ENCODE peak calls at places on chromosomes 7 and 10, in eight cellular contexts. I, Z, E, Q, N, V, W and C are unnamed samples.

GRCh38 chr7:55073051-55073511 is 54.3 kb downstream of the EGFR start:
- DNase-seq in Q (no peak), N (no peak), E (no peak), Z (no peak), I (no peak), W (no peak), V (peak; percentile 90), C (no peak)

GRCh38 chr7:11492307-11492706 is 339.7 kb downstream of the THSD7A start:
- DNase-seq in V (no peak), W (no peak), E (no peak), Z (no peak), Q (no peak), N (no peak), I (no peak), C (no peak)

GRCh38 chr10:63365976-63366765 is 99.6 kb downstream of the JMJD1C start:
- DNase-seq in I (no peak), Z (no peak), Q (no peak), V (no peak), W (no peak), E (no peak), N (no peak), C (no peak)

GRCh38 chr7:125316451-125316850 is 386.8 kb upstream of the POT1 start:
- DNase-seq in Z (no peak), W (peak; percentile 9), V (no peak), E (peak; percentile 39), I (peak; percentile 49), N (no peak), Q (no peak), C (no peak)

GRCh38 chr10:101052285-101052684 is 9.5 kb upstream of the KAZALD1 start:
- DNase-seq in V (no peak), Z (no peak), N (no peak), E (no peak), W (peak; percentile 83), I (no peak), Q (peak; percentile 28), C (peak; percentile 21)

GRCh38 chr10:10845826-10846225 is 171.8 kb upstream of the CELF2 start:
- DNase-seq in E (no peak), I (no peak), Z (no peak), Q (no peak), V (no peak), W (no peak), N (no peak), C (no peak)

GRCh38 chr10:45308707-45309106 is 6.7 kb downstream of the OR13A1 start:
- DNase-seq in I (no peak), W (no peak), N (no peak), V (peak; percentile 16), Q (no peak), E (peak; percentile 2), Z (no peak), C (no peak)

GRCh38 chr10:49512121-49512809 is 26.7 kb downstream of the ERCC6 start:
- DNase-seq in V (no peak), E (peak; percentile 16), W (no peak), I (no peak), Q (no peak), Z (no peak), N (no peak), C (no peak)

GRCh38 chr7:2000801-2001321 is 231.9 kb downstream of the MAD1L1 start:
- DNase-seq in I (no peak), N (no peak), W (peak; percentile 70), E (no peak), V (no peak), Q (peak; percentile 81), Z (no peak), C (peak; percentile 15)

GRCh38 chr10:20953120-20953519 is 56.0 kb upstream of the NEBL start:
- DNase-seq in V (no peak), Z (no peak), Q (no peak), W (no peak), E (no peak), I (no peak), N (no peak), C (no peak)

GRCh38 chr10:88537337-88537736 is 45.8 kb downstream of the RNLS start:
- DNase-seq in V (no peak), N (no peak), E (no peak), Z (no peak), Q (no peak), W (no peak), I (no peak), C (no peak)

GRCh38 chr10:106450966-106451365 is 713.5 kb downstream of the SORCS1 start:
- DNase-seq in I (no peak), W (no peak), N (no peak), Z (no peak), V (no peak), E (no peak), Q (no peak), C (no peak)

GRCh38 chr10:29881336-29881751 is 178.0 kb downstream of the JCAD start:
- DNase-seq in I (peak; percentile 20), N (peak; percentile 93), W (no peak), Z (peak; percentile 40), E (no peak), V (no peak), Q (no peak), C (peak; percentile 34)

GRCh38 chr7:132371948-132372347 is 204.3 kb downstream of the PLXNA4 start:
- DNase-seq in E (no peak), V (no peak), N (no peak), Q (no peak), W (no peak), Z (no peak), I (no peak), C (no peak)

GRCh38 chr7:14305233-14305866 is 315.9 kb upstream of the ETV1 start:
- DNase-seq in N (no peak), W (no peak), V (no peak), E (peak; percentile 3), Z (no peak), I (no peak), Q (no peak), C (no peak)
- TF ChIP-seq CTCF in N (no peak), W (no peak), V (no peak), E (no peak), Z (no peak), I (no peak), Q (no peak), C (no peak)

GRCh38 chr7:150453892-150454291 is 3.5 kb downstream of the GIMAP8 start:
- DNase-seq in E (no peak), V (no peak), Z (no peak), N (no peak), I (no peak), Q (no peak), W (no peak), C (no peak)

GRCh38 chr7:150451097-150451793 is 815 bp downstream of the GIMAP8 start:
- DNase-seq in I (no peak), W (peak; percentile 45), E (no peak), V (peak; percentile 79), N (peak; percentile 39), Z (no peak), Q (peak; percentile 94), C (peak; percentile 84)

GRCh38 chr7:150450491-150450992 is at the start of gene GIMAP8:
- DNase-seq in N (peak; percentile 53), E (no peak), I (no peak), W (peak; percentile 60), V (no peak), Q (peak; percentile 92), Z (no peak), C (peak; percentile 82)

GRCh38 chr7:150451833-150452431 is 1.5 kb downstream of the GIMAP8 start:
- DNase-seq in I (no peak), Q (no peak), E (no peak), Z (no peak), W (no peak), N (no peak), V (no peak), C (peak; percentile 54)

DNA sequence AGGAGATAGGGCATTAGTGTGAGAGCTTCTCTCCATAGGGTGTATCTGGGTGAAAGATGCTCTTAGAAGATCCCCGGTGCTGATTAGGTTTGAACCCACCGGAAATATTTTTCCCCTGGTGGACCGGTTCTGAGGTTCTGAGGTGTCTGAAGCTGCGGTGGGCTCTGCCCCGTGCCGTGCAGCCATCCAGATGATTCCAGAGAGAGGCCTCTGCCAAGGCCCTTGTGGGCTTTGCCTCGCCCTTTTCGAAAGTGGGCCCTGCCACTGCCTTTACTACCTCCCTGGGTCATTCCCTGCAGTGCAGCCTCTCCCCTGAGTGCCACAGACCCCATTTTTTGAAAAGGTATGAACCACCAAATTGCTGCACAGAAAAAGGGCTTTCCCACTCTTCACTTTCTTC is 2.8 kb downstream of the GIMAP8 start:
- DNase-seq in I (no peak), V (no peak), E (no peak), Q (no peak), Z (no peak), N (no peak), W (no peak), C (no peak)
- H3K4me3 ChIP-seq in I (no peak overlapping the region), V (peak overlapping the region; percentile 31), E (no peak overlapping the region), Q (peak overlapping the region; percentile 67), Z (no peak overlapping the region), N (no peak overlapping the region), W (no peak overlapping the region), C (peak overlapping the region; percentile 65)

DNA sequence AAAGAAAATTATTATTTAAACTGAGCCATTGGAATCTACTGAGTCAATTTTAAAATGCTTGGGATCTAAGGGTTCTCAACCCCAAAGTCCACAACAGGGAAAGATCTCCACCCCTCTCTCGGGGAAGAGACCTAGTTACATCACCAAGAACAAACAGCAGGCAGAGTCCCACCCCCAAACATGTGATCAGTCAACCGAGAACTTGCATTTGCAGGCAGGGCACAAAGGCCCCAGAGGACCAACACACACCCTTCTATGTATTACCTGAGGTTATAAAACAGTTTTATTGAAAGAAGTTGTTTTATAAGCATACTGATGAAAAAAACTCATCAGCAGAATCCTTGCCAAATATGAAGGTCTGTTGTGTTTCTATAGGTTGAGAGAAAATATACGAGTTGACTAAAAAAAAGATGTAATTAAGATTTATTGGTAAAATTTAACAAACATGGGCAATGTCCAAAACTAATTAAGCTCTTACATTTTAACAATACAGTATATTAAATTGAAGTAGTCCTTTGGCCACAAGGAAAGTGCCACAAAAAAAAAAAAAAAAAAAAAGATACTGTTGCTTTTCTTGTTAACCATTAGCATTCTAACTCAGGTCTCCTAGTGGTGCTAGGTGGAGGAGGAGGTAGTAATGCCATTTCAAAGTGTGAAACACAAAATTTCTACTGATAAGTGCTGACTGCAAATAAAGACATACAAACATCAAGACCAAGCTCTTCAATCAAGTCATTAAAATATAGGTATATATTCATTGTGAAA is 975 bp upstream of the USP54 start:
- DNase-seq in I (no peak), V (peak; percentile 31), E (peak; percentile 48), W (peak; percentile 11), Q (no peak), Z (no peak), N (peak; percentile 71), C (peak; percentile 61)
- TF ChIP-seq POLR2A in I (peak; percentile 27), V (no peak), E (no peak), W (no peak), Q (no peak), Z (no peak), N (peak; percentile 35), C (peak; percentile 32)

GRCh38 chr7:27933691-27934565 is 194.0 kb downstream of the TAX1BP1 start:
- DNase-seq in Q (no peak), V (no peak), W (no peak), E (no peak), N (no peak), Z (no peak), I (no peak), C (no peak)
- TF ChIP-seq CTCF in Q (no peak), V (peak; percentile 28), W (peak; percentile 12), E (peak; percentile 38), N (no peak), Z (no peak), I (peak; percentile 48), C (peak; percentile 14)